ENCODE peak calls at places on chromosome X, in five cellular contexts. V is mucosa of descending colon, C is fibroblast of lung, T is cardiac fibroblast, O is kidney tubule cell. Z is an unnamed sample.

GRCh38 chrX:19867411-19867732 is 20.0 kb downstream of the SH3KBP1 start:
- DNase-seq in V (no peak), C (peak), T (peak), O (no peak), Z (peak)

GRCh38 chrX:139883984-139884383 is 48.9 kb downstream of the ATP11C start:
- DNase-seq in V (no peak), C (no peak), T (no peak), O (no peak), Z (no peak)

GRCh38 chrX:45344597-45344996 is 143.9 kb upstream of the DIPK2B start:
- DNase-seq in V (no peak), C (peak), T (peak), O (peak), Z (peak)

GRCh38 chrX:20571611-20572010 is 304.9 kb upstream of the RPS6KA3 start:
- DNase-seq in V (no peak), C (peak), T (no peak), O (peak), Z (peak)

GRCh38 chrX:147226801-147227200 is 412.3 kb upstream of the CXorf51A start:
- DNase-seq in V (no peak), C (no peak), T (no peak), O (peak), Z (no peak)

GRCh38 chrX:39983715-39984114 is 114.0 kb downstream of the BCOR start:
- DNase-seq in V (no peak), C (peak), T (peak), O (peak), Z (peak)

GRCh38 chrX:131741103-131741581 is 197.3 kb downstream of the OR13H1 start:
- DNase-seq in V (no peak), C (no peak), T (no peak), O (peak), Z (no peak)

GRCh38 chrX:153999359-154000037 is 20.2 kb downstream of the IRAK1 start:
- DNase-seq in V (no peak), C (no peak), T (no peak), O (no peak), Z (no peak)

GRCh38 chrX:72309297-72310071 is 3.8 kb upstream of the CITED1 start:
- DNase-seq in V (no peak), C (no peak), T (no peak), O (no peak), Z (no peak)

GRCh38 chrX:15877380-15877779 is 22.8 kb upstream of the AP1S2 start:
- DNase-seq in V (no peak), C (peak), T (peak), O (peak), Z (peak)

GRCh38 chrX:74923942-74924448 is 1.3 kb downstream of the NEXMIF start:
- DNase-seq in V (peak), C (peak), T (no peak), O (peak), Z (no peak)

GRCh38 chrX:113287761-113288160 is 447.1 kb upstream of the AMOT start:
- DNase-seq in V (no peak), C (no peak), T (no peak), O (no peak), Z (no peak)

GRCh38 chrX:38649674-38650647 is 88.6 kb downstream of the TSPAN7 start:
- DNase-seq in V (no peak), C (no peak), T (no peak), O (no peak), Z (peak)

GRCh38 chrX:153727108-153727931 is 2.7 kb downstream of the ABCD1 start:
- DNase-seq in V (peak), C (peak), T (peak), O (peak), Z (peak)

GRCh38 chrX:40418413-40419195 is 162.2 kb upstream of the ATP6AP2 start:
- DNase-seq in V (no peak), C (no peak), T (no peak), O (peak), Z (no peak)

GRCh38 chrX:103376979-103377324 is 614 bp downstream of the BEX3 start:
- DNase-seq in V (peak), C (peak), T (peak), O (no peak), Z (peak)

GRCh38 chrX:109352121-109352556 is 129.7 kb downstream of the GUCY2F start:
- DNase-seq in V (no peak), C (peak), T (peak), O (no peak), Z (no peak)

GRCh38 chrX:550514-550913 is 80.1 kb upstream of the SHOX start:
- DNase-seq in V (no peak), C (no peak), T (no peak), O (no peak), Z (no peak)

GRCh38 chrX:40171513-40172168 is 73.9 kb upstream of the BCOR start:
- DNase-seq in V (peak), C (no peak), T (no peak), O (peak), Z (peak)

GRCh38 chrX:2397648-2398340 is 103.0 kb downstream of the DHRSX start:
- DNase-seq in V (no peak), C (peak), T (peak), O (peak), Z (peak)

Z was measured in myocyte.